ENCODE peak calls at places on chromosomes 3 and 15, in four cellular contexts. H is GM23248; X is iris pigment epithelial cell; V is activated CD4-positive, CD25-positive, alpha-beta regulatory T cell treated with anti-CD3 and anti-CD28 coated beads, Interleukin-2, amount 50 U/mL, for 16 hours. B is an unnamed sample.

GRCh38 chr3:124386006-124386405 is 344.2 kb upstream of the UMPS start:
- DNase-seq in H (no peak), X (peak; percentile 19), V (no peak), B (no peak)

GRCh38 chr3:46435327-46435726 is 28.3 kb downstream of the CCRL2 start:
- DNase-seq in H (no peak), X (no peak), V (no peak), B (no peak)

GRCh38 chr15:61444585-61444984 is 215.5 kb upstream of the RORA start:
- DNase-seq in H (no peak), X (no peak), V (no peak), B (no peak)

GRCh38 chr3:40524222-40524570 is 564 bp upstream of the ZNF621 start:
- DNase-seq in H (no peak), X (peak; percentile 10), V (no peak), B (no peak)

GRCh38 chr3:38404286-38404685 is 49.4 kb upstream of the ACVR2B start:
- DNase-seq in H (peak; percentile 94), X (peak; percentile 91), V (no peak), B (no peak)

GRCh38 chr15:58839485-58839884 is 68.4 kb downstream of the MINDY2 start:
- DNase-seq in H (peak; percentile 23), X (no peak), V (no peak), B (no peak)

GRCh38 chr15:77797270-77797669 is 164.6 kb upstream of the LINGO1 start:
- DNase-seq in H (no peak), X (no peak), V (no peak), B (no peak)

GRCh38 chr15:39139431-39140059 is 441.3 kb upstream of the THBS1 start:
- DNase-seq in H (no peak), X (no peak), V (no peak), B (no peak)

GRCh38 chr3:13057641-13058040 is 15.6 kb downstream of the IQSEC1 start:
- DNase-seq in H (no peak), X (no peak), V (no peak), B (no peak)

GRCh38 chr15:36362508-36362907 is 216.9 kb upstream of the CDIN1 start:
- DNase-seq in H (peak; percentile 79), X (peak; percentile 74), V (no peak), B (no peak)

GRCh38 chr15:59622289-59622688 is 10.7 kb downstream of the GCNT3 start:
- DNase-seq in H (peak; percentile 67), X (peak; percentile 60), V (no peak), B (no peak)

GRCh38 chr3:5187920-5188418 is 462 bp downstream of the EDEM1 start:
- DNase-seq in H (peak; percentile 76), X (peak; percentile 47), V (no peak), B (no peak)

GRCh38 chr15:60006808-60007346 is 2.8 kb downstream of the FOXB1 start:
- DNase-seq in H (no peak), X (no peak), V (no peak), B (no peak)

GRCh38 chr3:97958396-97958795 is 13.8 kb downstream of the RIOX2 start:
- DNase-seq in H (no peak), X (peak; percentile 43), V (no peak), B (no peak)

B was measured in mesothelial cell of epicardium.